ENCODE peak calls at places on chromosomes 12 and 14, in six cellular contexts. T, Z, A, D, M and W are unnamed samples.

GRCh38 chr12:100403446-100403845 is 46.6 kb downstream of the SLC17A8 start:
- DNase-seq in T (no peak), Z (no peak), A (peak), D (no peak), M (no peak), W (no peak)

GRCh38 chr14:33010495-33010894 is 71.8 kb downstream of the NPAS3 start:
- DNase-seq in T (no peak), Z (no peak), A (no peak), D (no peak), M (no peak), W (no peak)

GRCh38 chr12:85394809-85395208 is 114.8 kb downstream of the ALX1 start:
- DNase-seq in T (no peak), Z (no peak), A (no peak), D (no peak), M (no peak), W (no peak)

GRCh38 chr14:67814826-67815225 is 1.6 kb downstream of the ZFYVE26 start:
- DNase-seq in T (no peak), Z (no peak), A (no peak), D (peak), M (no peak), W (no peak)

GRCh38 chr12:26853303-26854027 is 20.5 kb upstream of the ITPR2 start:
- DNase-seq in T (peak), Z (peak), A (peak), D (peak), M (no peak), W (no peak)

GRCh38 chr14:104977681-104978647 is at the start of gene AHNAK2:
- DNase-seq in T (peak), Z (no peak), A (peak), D (peak), M (no peak), W (peak)

GRCh38 chr12:6538420-6539275 is 4.3 kb downstream of the GAPDH start:
- DNase-seq in T (peak), Z (no peak), A (no peak), D (peak), M (no peak), W (no peak)

GRCh38 chr14:100526632-100527031 is 60.6 kb downstream of the BEGAIN start:
- DNase-seq in T (no peak), Z (peak), A (no peak), D (no peak), M (no peak), W (no peak)

GRCh38 chr14:52272375-52272774 is 4.9 kb downstream of the PTGDR start:
- DNase-seq in T (no peak), Z (peak), A (peak), D (peak), M (no peak), W (no peak)

GRCh38 chr12:96140110-96140509 is 54.1 kb upstream of the ELK3 start:
- DNase-seq in T (no peak), Z (no peak), A (peak), D (peak), M (peak), W (no peak)

GRCh38 chr12:28574746-28575592 is 384.7 kb downstream of the CCDC91 start:
- DNase-seq in T (no peak), Z (no peak), A (no peak), D (peak), M (no peak), W (no peak)

GRCh38 chr14:49505026-49505766 is 81.0 kb downstream of the RPS29 start:
- DNase-seq in T (no peak), Z (no peak), A (no peak), D (no peak), M (no peak), W (no peak)

GRCh38 chr12:48128800-48129199 is 9.6 kb downstream of the PFKM start:
- DNase-seq in T (no peak), Z (no peak), A (no peak), D (peak), M (no peak), W (no peak)

GRCh38 chr14:83147006-83147405 is 1613.4 kb upstream of the SEL1L start:
- DNase-seq in T (no peak), Z (no peak), A (no peak), D (no peak), M (peak), W (no peak)

GRCh38 chr14:76456200-76456599 is 80.3 kb downstream of the ESRRB start:
- DNase-seq in T (peak), Z (peak), A (peak), D (peak), M (no peak), W (no peak)

GRCh38 chr14:65225299-65226159 is 123.2 kb upstream of the MAX start:
- DNase-seq in T (no peak), Z (no peak), A (no peak), D (no peak), M (no peak), W (no peak)

GRCh38 chr14:71688576-71688975 is 243.7 kb upstream of the RGS6 start:
- DNase-seq in T (no peak), Z (no peak), A (no peak), D (no peak), M (no peak), W (no peak)